ENCODE peak calls at places on chromosomes 3 and 15, in eight cellular contexts. M is OCI-LY7, D is mesendoderm, T is pons, Z is posterior cingulate gyrus, P is RPMI7951, G is HT1080, J is astrocyte of the spinal cord. X is an unnamed sample.

GRCh38 chr3:142009029-142009428 is 132.6 kb downstream of the ATP1B3 start:
- DNase-seq in M (no peak), D (no peak), T (no peak), Z (no peak), P (no peak), G (no peak), J (no peak), X (no peak)

GRCh38 chr3:99965681-99966408 is 148.2 kb downstream of the CMSS1 start:
- DNase-seq in M (no peak), D (no peak), T (no peak), Z (no peak), P (no peak), G (no peak), J (no peak), X (no peak)

GRCh38 chr3:36701249-36701572 is 63.1 kb downstream of the DCLK3 start:
- DNase-seq in M (no peak), D (no peak), T (no peak), Z (no peak), P (no peak), G (no peak), J (no peak), X (no peak)

GRCh38 chr15:90071220-90071807 is 31.0 kb downstream of the IDH2 start:
- DNase-seq in M (peak), D (peak), T (peak), Z (no peak), P (peak), G (peak), J (peak), X (peak)

GRCh38 chr15:78051622-78052405 is 25.7 kb downstream of the TBC1D2B start:
- DNase-seq in M (peak), D (peak), T (no peak), Z (no peak), P (no peak), G (peak), J (peak), X (no peak)

GRCh38 chr3:38738630-38739395 is 77.2 kb downstream of the SCN10A start:
- DNase-seq in M (peak), D (peak), T (no peak), Z (no peak), P (peak), G (peak), J (peak), X (peak)

GRCh38 chr15:97598353-97598798 is 362.1 kb upstream of the ARRDC4 start:
- DNase-seq in M (no peak), D (no peak), T (no peak), Z (no peak), P (no peak), G (no peak), J (no peak), X (peak)

GRCh38 chr15:90291679-90292356 is 26.3 kb downstream of the NGRN start:
- DNase-seq in M (peak), D (peak), T (no peak), Z (no peak), P (peak), G (peak), J (no peak), X (peak)

GRCh38 chr3:81277853-81278252 is 483.6 kb downstream of the GBE1 start:
- DNase-seq in M (no peak), D (no peak), T (no peak), Z (no peak), P (no peak), G (no peak), J (peak), X (no peak)

GRCh38 chr3:115861166-115861733 is 237.9 kb downstream of the GAP43 start:
- DNase-seq in M (no peak), D (no peak), T (no peak), Z (no peak), P (no peak), G (no peak), J (no peak), X (no peak)

GRCh38 chr15:96924570-96924969 is 594.1 kb downstream of the NR2F2 start:
- DNase-seq in M (no peak), D (no peak), T (no peak), Z (no peak), P (no peak), G (no peak), J (no peak), X (no peak)

GRCh38 chr3:107833046-107833445 is 257.8 kb downstream of the CD47 start:
- DNase-seq in M (no peak), D (no peak), T (no peak), Z (no peak), P (no peak), G (no peak), J (no peak), X (no peak)

GRCh38 chr3:184538600-184539431 is 22.8 kb upstream of the EPHB3 start:
- DNase-seq in M (no peak), D (no peak), T (no peak), Z (no peak), P (no peak), G (no peak), J (no peak), X (no peak)

GRCh38 chr3:181808053-181808452 is 96.3 kb downstream of the SOX2 start:
- DNase-seq in M (peak), D (no peak), T (no peak), Z (no peak), P (no peak), G (no peak), J (no peak), X (no peak)

GRCh38 chr3:108437439-108437838 is 73.0 kb downstream of the MYH15 start:
- DNase-seq in M (no peak), D (peak), T (no peak), Z (no peak), P (no peak), G (no peak), J (no peak), X (no peak)

GRCh38 chr3:149224736-149225594 is 3.3 kb upstream of the CP start:
- DNase-seq in M (no peak), D (no peak), T (peak), Z (no peak), P (peak), G (peak), J (peak), X (peak)

GRCh38 chr3:14507345-14507741 is 32.8 kb downstream of the GRIP2 start:
- DNase-seq in M (no peak), D (no peak), T (no peak), Z (no peak), P (peak), G (no peak), J (no peak), X (no peak)

GRCh38 chr3:49300595-49300994 is 23.6 kb upstream of the C3orf62 start:
- DNase-seq in M (no peak), D (no peak), T (no peak), Z (no peak), P (no peak), G (no peak), J (no peak), X (no peak)

GRCh38 chr15:22839046-22839705 is 710 bp downstream of the NIPA2 start:
- DNase-seq in M (peak), D (no peak), T (peak), Z (no peak), P (no peak), G (no peak), J (peak), X (no peak)

GRCh38 chr3:39260957-39261356 is 18.9 kb downstream of the CX3CR1 start:
- DNase-seq in M (peak), D (peak), T (peak), Z (peak), P (peak), G (peak), J (peak), X (peak)

GRCh38 chr3:32109256-32109655 is 2.8 kb downstream of the GPD1L start:
- DNase-seq in M (no peak), D (peak), T (peak), Z (peak), P (peak), G (no peak), J (peak), X (peak)

GRCh38 chr15:51401872-51402517 is 60.5 kb downstream of the GLDN start:
- DNase-seq in M (no peak), D (peak), T (no peak), Z (no peak), P (peak), G (peak), J (no peak), X (peak)

GRCh38 chr15:65192016-65192415 is 6.9 kb upstream of the CLPX start:
- DNase-seq in M (peak), D (peak), T (no peak), Z (no peak), P (peak), G (peak), J (no peak), X (no peak)

GRCh38 chr3:165919284-165919683 is 82.1 kb upstream of the BCHE start:
- DNase-seq in M (no peak), D (no peak), T (no peak), Z (no peak), P (no peak), G (no peak), J (no peak), X (no peak)

GRCh38 chr3:46994801-46995731 is 15.6 kb downstream of the NBEAL2 start:
- DNase-seq in M (no peak), D (no peak), T (no peak), Z (peak), P (no peak), G (no peak), J (no peak), X (no peak)

GRCh38 chr3:129033619-129034321 is 26.8 kb upstream of the GP9 start:
- DNase-seq in M (no peak), D (no peak), T (no peak), Z (no peak), P (no peak), G (no peak), J (no peak), X (no peak)

GRCh38 chr3:43389388-43390254 is 103.3 kb downstream of the SNRK start:
- DNase-seq in M (peak), D (no peak), T (peak), Z (no peak), P (peak), G (peak), J (peak), X (peak)

GRCh38 chr3:188194327-188194726 is 40.4 kb downstream of the LPP start:
- DNase-seq in M (no peak), D (no peak), T (no peak), Z (no peak), P (peak), G (peak), J (peak), X (peak)

GRCh38 chr3:191391873-191392808 is 61.8 kb upstream of the UTS2B start:
- DNase-seq in M (no peak), D (peak), T (no peak), Z (no peak), P (no peak), G (no peak), J (peak), X (no peak)

GRCh38 chr3:137647179-137647578 is 116.9 kb upstream of the SOX14 start:
- DNase-seq in M (no peak), D (peak), T (no peak), Z (no peak), P (no peak), G (no peak), J (no peak), X (no peak)

GRCh38 chr15:34791701-34792100 is 3.6 kb downstream of the ACTC1 start:
- DNase-seq in M (no peak), D (no peak), T (no peak), Z (no peak), P (no peak), G (peak), J (no peak), X (no peak)

GRCh38 chr15:72855791-72856190 is 72.2 kb upstream of the ADPGK start:
- DNase-seq in M (no peak), D (no peak), T (no peak), Z (no peak), P (no peak), G (no peak), J (no peak), X (no peak)

GRCh38 chr3:473284-473800 is 276.8 kb downstream of the CHL1 start:
- DNase-seq in M (no peak), D (no peak), T (no peak), Z (no peak), P (no peak), G (no peak), J (no peak), X (no peak)

GRCh38 chr15:77580991-77581682 is 51.6 kb downstream of the LINGO1 start:
- DNase-seq in M (no peak), D (no peak), T (peak), Z (peak), P (no peak), G (no peak), J (no peak), X (no peak)

GRCh38 chr15:80936288-80937078 is 53.1 kb downstream of the MESD start:
- DNase-seq in M (no peak), D (no peak), T (peak), Z (no peak), P (no peak), G (no peak), J (no peak), X (no peak)

GRCh38 chr3:31184257-31185003 is 290.0 kb upstream of the GADL1 start:
- DNase-seq in M (no peak), D (no peak), T (no peak), Z (no peak), P (no peak), G (no peak), J (peak), X (no peak)

GRCh38 chr3:174862666-174863065 is 3.5 kb downstream of the NAALADL2 start:
- DNase-seq in M (no peak), D (no peak), T (peak), Z (no peak), P (no peak), G (no peak), J (no peak), X (no peak)

GRCh38 chr3:21174461-21174860 is 576.5 kb downstream of the ZNF385D start:
- DNase-seq in M (no peak), D (no peak), T (no peak), Z (no peak), P (no peak), G (peak), J (peak), X (no peak)

GRCh38 chr3:122576174-122576940 is 1.1 kb upstream of the PARP15 start:
- DNase-seq in M (peak), D (no peak), T (no peak), Z (no peak), P (no peak), G (no peak), J (no peak), X (no peak)

GRCh38 chr15:41661078-41661528 is 898 bp downstream of the MGA start:
- DNase-seq in M (no peak), D (no peak), T (no peak), Z (no peak), P (no peak), G (no peak), J (no peak), X (no peak)

X was measured in Daoy.